ENCODE peak calls at places on chromosomes 16 and 17, in seven cellular contexts. V is activated naive CD8-positive, alpha-beta T cell treated with anti-CD3 and anti-CD28 coated beads for 36 hours; D is cardiac muscle cell; E is EL; J is mesendoderm; G is Ammon's horn; M is fibroblast of lung. C is an unnamed sample.

GRCh38 chr17:6393368-6393952 is 41.5 kb downstream of the AIPL1 start:
- DNase-seq in V (no peak), E (no peak), D (no peak), G (peak; percentile 68), J (peak; percentile 51), M (no peak), C (no peak)

GRCh38 chr17:82414548-82415281 is 3.4 kb upstream of the HEXD start:
- DNase-seq in D (peak; percentile 91), J (peak; percentile 86), M (peak; percentile 55), E (peak; percentile 63), G (peak; percentile 78), V (peak; percentile 75), C (peak; percentile 81)

GRCh38 chr17:81553616-81554181 is 1.5 kb upstream of the FAAP100 start:
- DNase-seq in J (no peak), E (peak; percentile 98), M (peak; percentile 97), D (no peak), G (no peak), V (peak; percentile 28), C (no peak)

GRCh38 chr16:28549301-28549899 is 4.3 kb upstream of the SGF29 start:
- DNase-seq in V (no peak), J (no peak), E (no peak), M (peak; percentile 27), G (peak; percentile 27), D (no peak), C (no peak)

GRCh38 chr17:72502111-72502939 is 381.5 kb downstream of the SOX9 start:
- DNase-seq in M (peak; percentile 84), J (peak; percentile 55), V (no peak), D (no peak), E (peak; percentile 24), G (peak; percentile 63), C (no peak)

GRCh38 chr17:76707985-76708807 is 2.6 kb downstream of the MXRA7 start:
- DNase-seq in M (no peak), J (peak; percentile 92), V (no peak), E (no peak), G (peak; percentile 80), D (peak; percentile 69), C (no peak)

GRCh38 chr16:85798283-85798776 is 1.0 kb downstream of the EMC8 start:
- DNase-seq in E (no peak), M (no peak), V (no peak), G (no peak), J (peak; percentile 82), D (no peak), C (no peak)

GRCh38 chr17:41777579-41778188 is 8.8 kb downstream of the JUP start:
- DNase-seq in J (peak; percentile 40), V (no peak), G (peak; percentile 53), D (no peak), M (peak; percentile 94), E (peak; percentile 91), C (no peak)

GRCh38 chr17:9843152-9844010 is 17.7 kb downstream of the GLP2R start:
- DNase-seq in D (no peak), J (no peak), V (no peak), M (no peak), E (no peak), G (no peak), C (no peak)

GRCh38 chr16:87850009-87851006 is 19.0 kb downstream of the SLC7A5 start:
- DNase-seq in D (peak; percentile 76), V (peak; percentile 72), J (peak; percentile 73), G (peak; percentile 69), E (peak; percentile 50), M (peak; percentile 22), C (peak; percentile 91)

GRCh38 chr16:28935924-28936783 is 4.4 kb downstream of the CD19 start:
- DNase-seq in J (peak; percentile 83), V (peak; percentile 89), D (peak; percentile 59), G (peak; percentile 64), E (peak; percentile 71), M (peak; percentile 51), C (peak; percentile 93)

GRCh38 chr17:48601184-48601527 is 3.6 kb downstream of the HOXB6 start:
- DNase-seq in J (no peak), G (no peak), M (no peak), V (no peak), E (no peak), D (no peak), C (no peak)

GRCh38 chr16:74718140-74718539 is 17.5 kb upstream of the MLKL start:
- DNase-seq in E (no peak), J (no peak), M (no peak), V (no peak), D (no peak), G (no peak), C (no peak)

GRCh38 chr17:17361543-17362511 is 58.7 kb downstream of the NT5M start:
- DNase-seq in V (no peak), E (no peak), J (no peak), M (no peak), D (no peak), G (no peak), C (no peak)

C was measured in GM13977.